ENCODE peak calls at places on chromosomes 3 and 15, in nine cellular contexts. Y is ovary; F is transverse colon; I is cardiac muscle cell; W is brain microvascular endothelial cell; Z is AG04450; K is CD8-positive, alpha-beta T cell; L is fibroblast of lung; G is breast epithelium. P is an unnamed sample.

GRCh38 chr3:59809750-59810444 is 760.1 kb upstream of the CFAP20DC start:
- DNase-seq in Y (no peak), F (no peak), I (peak), W (peak), Z (peak), K (no peak), L (peak), G (no peak), P (peak)

GRCh38 chr15:20348900-20349773 is 192.5 kb downstream of the GOLGA6L6 start:
- DNase-seq in Y (peak), F (no peak), I (no peak), W (no peak), Z (no peak), K (peak), L (no peak), G (no peak), P (no peak)

GRCh38 chr3:137769321-137770065 is 5.4 kb downstream of the SOX14 start:
- DNase-seq in Y (no peak), F (no peak), I (no peak), W (no peak), Z (no peak), K (no peak), L (no peak), G (no peak), P (no peak)

GRCh38 chr15:63986751-63987341 is 59.4 kb downstream of the DAPK2 start:
- DNase-seq in Y (no peak), F (peak), I (no peak), W (no peak), Z (no peak), K (no peak), L (no peak), G (no peak), P (no peak)

GRCh38 chr3:189805375-189806067 is 174.3 kb downstream of the TP63 start:
- DNase-seq in Y (no peak), F (no peak), I (no peak), W (no peak), Z (no peak), K (no peak), L (no peak), G (no peak), P (no peak)

GRCh38 chr15:68553994-68554715 is 24.6 kb upstream of the CORO2B start:
- DNase-seq in Y (peak), F (peak), I (peak), W (peak), Z (peak), K (peak), L (peak), G (peak), P (peak)

GRCh38 chr15:89731275-89731674 is 19.8 kb downstream of the MESP1 start:
- DNase-seq in Y (no peak), F (no peak), I (no peak), W (no peak), Z (no peak), K (no peak), L (no peak), G (no peak), P (no peak)

GRCh38 chr3:172347895-172348680 is 100.2 kb downstream of the GHSR start:
- DNase-seq in Y (no peak), F (no peak), I (no peak), W (no peak), Z (no peak), K (no peak), L (no peak), G (no peak), P (no peak)

GRCh38 chr3:124809039-124809438 is 78.1 kb downstream of the ITGB5 start:
- DNase-seq in Y (no peak), F (no peak), I (no peak), W (no peak), Z (no peak), K (no peak), L (no peak), G (no peak), P (no peak)

GRCh38 chr3:107498646-107499045 is 24.1 kb upstream of the BBX start:
- DNase-seq in Y (no peak), F (no peak), I (no peak), W (no peak), Z (no peak), K (no peak), L (no peak), G (no peak), P (no peak)
- H3K4me3 ChIP-seq in Y (no peak), F (no peak), I (no peak), W (no peak), Z (no peak), K (no peak), L (no peak), G (no peak), P (no peak)

DNA sequence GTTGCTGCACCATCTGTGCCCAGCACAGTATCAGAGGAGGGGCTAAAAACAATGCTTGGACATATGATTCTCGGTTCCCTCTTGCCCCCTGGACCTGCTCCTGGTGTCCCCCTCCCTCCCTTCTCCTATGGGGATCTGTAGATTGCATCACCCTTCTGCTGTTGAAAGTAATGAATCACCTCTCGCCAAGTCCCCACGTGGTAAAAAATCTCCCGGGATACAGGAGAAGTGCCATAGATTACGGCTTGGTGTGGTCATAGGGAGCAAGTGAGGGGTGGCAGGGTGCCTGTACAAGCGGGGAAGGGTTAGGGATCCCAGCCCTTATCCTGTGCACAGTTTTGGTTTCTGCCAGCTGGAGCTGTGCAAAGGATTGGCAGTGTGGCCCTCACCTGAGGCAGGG is 37.7 kb downstream of the AMOTL2 start:
- DNase-seq in Y (no peak), F (no peak), I (peak), W (peak), Z (no peak), K (no peak), L (peak), G (no peak), P (no peak)
- H3K27ac ChIP-seq in Y (no peak), F (no peak), I (no peak), W (no peak), Z (no peak), K (no peak), L (no peak), G (no peak), P (no peak)

DNA sequence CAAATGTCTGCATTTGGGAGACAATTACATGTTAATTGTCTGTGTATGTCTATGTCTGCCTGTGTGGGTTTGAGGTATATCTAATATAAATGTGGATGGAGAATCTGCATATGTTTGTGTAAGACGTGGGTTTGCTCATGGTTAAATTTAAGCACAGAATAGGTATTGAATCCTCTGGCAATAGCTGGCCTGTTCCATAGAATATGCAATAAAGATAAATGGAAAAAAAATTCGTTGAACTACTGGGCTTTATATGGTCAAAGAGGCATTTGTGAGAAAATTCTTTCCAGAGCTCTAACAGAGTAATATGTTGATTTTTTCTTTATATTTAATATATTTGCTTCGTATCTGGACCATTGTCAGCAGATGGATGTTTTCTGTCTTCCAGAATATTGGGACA is 1.4 kb downstream of the VPS8 start:
- DNase-seq in Y (no peak), F (no peak), I (no peak), W (no peak), Z (no peak), K (no peak), L (no peak), G (no peak), P (no peak)
- H3K4me3 ChIP-seq in Y (no peak), F (no peak), I (peak), W (no peak), Z (peak), K (peak), L (peak), G (peak), P (peak)

GRCh38 chr15:52282418-52282817 is 13.2 kb downstream of the MYO5C start:
- DNase-seq in Y (no peak), F (no peak), I (no peak), W (no peak), Z (no peak), K (no peak), L (no peak), G (no peak), P (no peak)
- H3K27ac ChIP-seq in Y (no peak), F (no peak), I (no peak), W (no peak), Z (no peak), K (no peak), L (no peak), G (no peak), P (no peak)

GRCh38 chr3:46934508-46935167 is 41.9 kb downstream of the CCDC12 start:
- DNase-seq in Y (peak), F (no peak), I (peak), W (no peak), Z (no peak), K (no peak), L (no peak), G (no peak), P (no peak)

GRCh38 chr3:46934067-46934466 is 42.5 kb downstream of the CCDC12 start:
- DNase-seq in Y (peak), F (no peak), I (no peak), W (no peak), Z (no peak), K (no peak), L (no peak), G (no peak), P (no peak)

GRCh38 chr3:46935989-46936620 is 40.4 kb downstream of the CCDC12 start:
- DNase-seq in Y (peak), F (no peak), I (peak), W (no peak), Z (no peak), K (no peak), L (no peak), G (no peak), P (no peak)

GRCh38 chr3:46936733-46937250 is 39.8 kb downstream of the CCDC12 start:
- DNase-seq in Y (peak), F (peak), I (no peak), W (no peak), Z (no peak), K (no peak), L (peak), G (no peak), P (no peak)

DNA sequence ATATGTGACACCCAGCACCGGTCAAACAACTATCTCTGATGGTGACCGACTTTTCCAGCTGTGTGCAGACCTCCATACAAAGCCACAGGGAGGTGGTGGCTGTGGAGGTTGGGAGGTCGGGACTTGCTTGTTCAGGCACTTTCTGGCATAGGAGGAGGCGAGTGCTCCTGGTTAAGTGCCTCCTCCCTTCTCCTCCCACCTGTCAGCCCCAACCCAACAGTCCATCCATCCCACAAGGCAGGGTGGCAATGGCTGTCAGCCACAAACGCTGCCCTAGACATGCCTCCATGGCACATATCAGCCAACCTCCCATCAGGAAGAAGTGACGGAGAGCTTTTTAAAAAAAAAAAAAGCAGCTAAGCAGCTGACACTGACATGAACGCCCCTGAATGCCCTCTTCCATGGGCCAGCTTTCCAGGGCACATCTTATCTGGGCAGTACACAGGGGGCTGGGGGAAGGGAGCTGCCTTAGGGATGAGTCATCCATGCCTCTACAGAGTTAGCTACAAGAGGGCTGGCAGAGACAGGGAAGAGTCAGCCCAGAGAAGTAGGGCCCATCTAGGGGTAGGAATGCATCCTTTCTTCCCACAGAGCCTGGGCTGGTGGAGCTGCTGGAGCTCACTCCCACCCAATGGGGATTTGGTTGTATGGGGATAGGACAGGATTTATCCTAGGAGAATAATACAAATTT is 41.2 kb downstream of the CCDC12 start:
- DNase-seq in Y (peak), F (peak), I (peak), W (peak), Z (peak), K (no peak), L (peak), G (peak), P (no peak)
- H3K4me3 ChIP-seq in Y (no peak), F (no peak), I (no peak), W (no peak), Z (no peak), K (no peak), L (no peak), G (no peak), P (no peak)

GRCh38 chr15:26134152-26134551 is 271.0 kb upstream of the ATP10A start:
- DNase-seq in Y (no peak), F (no peak), I (no peak), W (no peak), Z (no peak), K (no peak), L (no peak), G (no peak), P (no peak)
- H3K27ac ChIP-seq in Y (no peak), F (no peak), I (no peak), W (no peak), Z (no peak), K (no peak), L (no peak), G (no peak), P (no peak)

GRCh38 chr3:55647086-55647485 is 160.0 kb upstream of the WNT5A start:
- DNase-seq in Y (no peak), F (no peak), I (no peak), W (no peak), Z (no peak), K (no peak), L (no peak), G (no peak), P (no peak)

GRCh38 chr3:55650011-55650410 is 162.9 kb upstream of the WNT5A start:
- DNase-seq in Y (no peak), F (no peak), I (no peak), W (no peak), Z (no peak), K (no peak), L (no peak), G (no peak), P (no peak)

GRCh38 chr3:55649554-55649953 is 162.4 kb upstream of the WNT5A start:
- DNase-seq in Y (no peak), F (no peak), I (no peak), W (no peak), Z (no peak), K (no peak), L (no peak), G (no peak), P (no peak)

GRCh38 chr3:55647675-55648074 is 160.6 kb upstream of the WNT5A start:
- DNase-seq in Y (no peak), F (no peak), I (no peak), W (no peak), Z (no peak), K (no peak), L (no peak), G (no peak), P (no peak)

GRCh38 chr3:55648591-55649318 is 161.6 kb upstream of the WNT5A start:
- DNase-seq in Y (no peak), F (no peak), I (no peak), W (no peak), Z (no peak), K (no peak), L (no peak), G (no peak), P (no peak)
- H3K4me3 ChIP-seq in Y (no peak), F (no peak), I (no peak), W (no peak), Z (no peak), K (no peak), L (no peak), G (no peak), P (no peak)

GRCh38 chr3:31729082-31729481 is 196.4 kb downstream of the STT3B start:
- DNase-seq in Y (no peak), F (no peak), I (no peak), W (no peak), Z (no peak), K (no peak), L (no peak), G (no peak), P (no peak)
- H3K27ac ChIP-seq in Y (no peak), F (no peak), I (no peak), W (no peak), Z (no peak), K (no peak), L (no peak), G (no peak), P (no peak)

GRCh38 chr3:15342945-15343344 is 10.6 kb upstream of the SH3BP5 start:
- DNase-seq in Y (no peak), F (no peak), I (no peak), W (no peak), Z (no peak), K (no peak), L (no peak), G (no peak), P (no peak)
- H3K4me3 ChIP-seq in Y (no peak), F (no peak), I (no peak), W (no peak), Z (no peak), K (no peak), L (no peak), G (no peak), P (no peak)